ENCODE peak calls at places on chromosomes 4 and X, in eight cellular contexts. U is glutamatergic neuron, Y is fibroblast of the aortic adventitia, A is IMR-90, E is GM20000, P is stomach, S is WTC11, W is keratinocyte. L is an unnamed sample.

GRCh38 chrX:34332336-34332735 is 200.2 kb upstream of the FAM47A start:
- DNase-seq in U (no peak), Y (no peak), A (no peak), E (no peak), P (no peak), S (no peak), W (no peak), L (no peak)

GRCh38 chr4:1011022-1011694 is at the start of gene FGFRL1:
- DNase-seq in U (peak; percentile 75), Y (peak; percentile 77), A (peak; percentile 77), E (peak; percentile 98), P (peak; percentile 96), S (peak; percentile 88), W (no peak), L (peak; percentile 76)

GRCh38 chrX:117325706-117326105 is 790.9 kb downstream of the KLHL13 start:
- DNase-seq in U (no peak), Y (no peak), A (no peak), E (no peak), P (no peak), S (no peak), W (no peak), L (no peak)

GRCh38 chr4:47642985-47643745 is 158.1 kb downstream of the ATP10D start:
- DNase-seq in U (no peak), Y (peak; percentile 6), A (peak; percentile 55), E (no peak), P (no peak), S (no peak), W (no peak), L (no peak)

GRCh38 chr4:183254162-183254561 is 65.9 kb downstream of the CLDN22 start:
- DNase-seq in U (no peak), Y (no peak), A (no peak), E (no peak), P (no peak), S (no peak), W (no peak), L (no peak)

GRCh38 chr4:42965326-42965725 is 72.8 kb downstream of the GRXCR1 start:
- DNase-seq in U (no peak), Y (no peak), A (no peak), E (no peak), P (no peak), S (no peak), W (no peak), L (no peak)

GRCh38 chr4:154877110-154877760 is 96.2 kb downstream of the RBM46 start:
- DNase-seq in U (no peak), Y (peak; percentile 72), A (peak; percentile 32), E (no peak), P (no peak), S (no peak), W (no peak), L (no peak)

GRCh38 chr4:84451546-84451945 is 47.5 kb downstream of the NKX6-1 start:
- DNase-seq in U (no peak), Y (peak; percentile 5), A (no peak), E (no peak), P (no peak), S (no peak), W (no peak), L (no peak)

GRCh38 chr4:161815841-161816240 is 348.0 kb downstream of the FSTL5 start:
- DNase-seq in U (no peak), Y (no peak), A (no peak), E (no peak), P (no peak), S (no peak), W (no peak), L (no peak)

GRCh38 chr4:112266823-112267222 is 18.9 kb downstream of the TIFA start:
- DNase-seq in U (no peak), Y (peak; percentile 65), A (peak; percentile 52), E (no peak), P (no peak), S (no peak), W (no peak), L (no peak)

GRCh38 chr4:113636877-113637276 is 124.7 kb downstream of the CAMK2D start:
- DNase-seq in U (no peak), Y (peak; percentile 81), A (peak; percentile 62), E (no peak), P (no peak), S (no peak), W (peak; percentile 4), L (no peak)

GRCh38 chr4:14726441-14727405 is 275.6 kb upstream of the CPEB2 start:
- DNase-seq in U (no peak), Y (peak; percentile 57), A (peak; percentile 35), E (no peak), P (peak; percentile 59), S (no peak), W (peak; percentile 81), L (no peak)

GRCh38 chr4:111717916-111718315 is 427.3 kb upstream of the FAM241A start:
- DNase-seq in U (no peak), Y (no peak), A (no peak), E (no peak), P (no peak), S (no peak), W (no peak), L (no peak)

GRCh38 chr4:7067147-7067522 is 729 bp downstream of the GRPEL1 start:
- DNase-seq in U (no peak), Y (peak; percentile 16), A (no peak), E (no peak), P (peak; percentile 51), S (no peak), W (no peak), L (peak; percentile 39)

GRCh38 chr4:150251752-150252190 is 173.5 kb downstream of the DCLK2 start:
- DNase-seq in U (peak; percentile 59), Y (peak; percentile 39), A (no peak), E (no peak), P (no peak), S (peak; percentile 34), W (no peak), L (no peak)

GRCh38 chrX:118239471-118239870 is 106.4 kb upstream of the WDR44 start:
- DNase-seq in U (no peak), Y (no peak), A (peak; percentile 61), E (no peak), P (no peak), S (no peak), W (no peak), L (no peak)

GRCh38 chr4:173522160-173522873 is 7.7 kb downstream of the HAND2 start:
- DNase-seq in U (peak; percentile 83), Y (peak; percentile 96), A (peak; percentile 85), E (no peak), P (peak; percentile 55), S (peak; percentile 67), W (no peak), L (no peak)
- TF ChIP-seq CTCF in U (no peak), Y (peak; percentile 40), A (no peak), E (no peak), P (no peak), S (no peak), W (no peak), L (no peak)

GRCh38 chr4:38130884-38131283 is 170.7 kb downstream of the PTTG2 start:
- DNase-seq in U (no peak), Y (no peak), A (no peak), E (no peak), P (no peak), S (no peak), W (no peak), L (no peak)

GRCh38 chr4:38132843-38133662 is 172.9 kb downstream of the PTTG2 start:
- DNase-seq in U (no peak), Y (no peak), A (no peak), E (no peak), P (no peak), S (no peak), W (no peak), L (no peak)

GRCh38 chr4:38129452-38129830 is 169.2 kb downstream of the PTTG2 start:
- DNase-seq in U (no peak), Y (no peak), A (no peak), E (no peak), P (no peak), S (no peak), W (no peak), L (no peak)

GRCh38 chr4:38132140-38132673 is 172.0 kb downstream of the PTTG2 start:
- DNase-seq in U (no peak), Y (peak; percentile 99), A (peak; percentile 99), E (peak; percentile 82), P (no peak), S (no peak), W (peak; percentile 71), L (peak; percentile 63)

GRCh38 chr4:38131371-38132139 is 171.4 kb downstream of the PTTG2 start:
- DNase-seq in U (no peak), Y (peak; percentile 29), A (no peak), E (peak; percentile 51), P (no peak), S (peak; percentile 58), W (no peak), L (peak; percentile 68)
- TF ChIP-seq CTCF in U (no peak), Y (no peak), A (no peak), E (no peak), P (no peak), S (no peak), W (no peak), L (no peak)

GRCh38 chrX:110425222-110425621 is 66.6 kb downstream of the RTL9 start:
- DNase-seq in U (no peak), Y (no peak), A (no peak), E (no peak), P (no peak), S (no peak), W (no peak), L (no peak)
- TF ChIP-seq CTCF in U (no peak), Y (no peak), A (no peak), E (no peak), P (no peak), S (no peak), W (no peak), L (no peak)

GRCh38 chr4:83025563-83025962 is 9.4 kb upstream of the COPS4 start:
- DNase-seq in U (no peak), Y (no peak), A (no peak), E (no peak), P (no peak), S (no peak), W (no peak), L (no peak)

GRCh38 chr4:83024233-83024632 is 10.8 kb upstream of the COPS4 start:
- DNase-seq in U (no peak), Y (no peak), A (no peak), E (no peak), P (no peak), S (no peak), W (no peak), L (no peak)

GRCh38 chr4:83019794-83020497 is 9.3 kb upstream of the LIN54 start:
- DNase-seq in U (no peak), Y (no peak), A (no peak), E (no peak), P (no peak), S (no peak), W (no peak), L (no peak)

DNA sequence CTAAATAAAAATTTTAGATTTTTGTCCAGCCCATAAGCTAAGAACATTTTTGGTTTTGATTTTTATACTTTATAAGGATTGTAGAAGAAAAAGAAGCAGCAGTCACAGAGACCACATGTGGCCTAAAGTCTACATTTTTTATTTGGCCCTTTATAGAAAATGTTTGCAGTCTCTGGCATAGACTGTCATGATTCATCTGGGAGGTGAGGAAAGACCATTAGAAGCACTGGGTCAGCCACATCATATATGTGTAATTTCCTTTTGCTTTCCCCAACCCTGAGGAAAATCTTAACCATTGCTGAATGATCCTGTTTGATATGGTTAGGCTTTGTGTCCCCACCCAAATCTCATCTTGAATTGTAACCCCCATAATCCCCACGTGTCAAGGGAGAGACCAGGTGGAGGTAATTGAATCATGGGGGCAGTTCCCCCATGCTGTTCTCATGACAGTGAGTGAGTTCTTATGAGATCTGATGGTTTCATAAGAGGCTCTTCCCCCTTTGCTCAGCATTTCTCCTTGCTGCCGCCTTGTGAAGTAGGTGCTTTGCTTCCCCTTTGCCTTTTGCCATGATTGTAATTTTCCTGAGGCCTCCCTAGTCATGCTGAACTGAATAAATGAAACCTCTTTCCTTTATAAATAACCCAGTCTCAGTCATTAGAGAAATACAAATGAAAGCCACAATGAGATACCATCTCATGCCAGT is 12.1 kb upstream of the COPS4 start:
- DNase-seq in U (no peak), Y (peak; percentile 65), A (peak; percentile 76), E (no peak), P (no peak), S (no peak), W (no peak), L (no peak)
- TF ChIP-seq CTCF in U (no peak), Y (no peak), A (no peak), E (no peak), P (no peak), S (no peak), W (no peak), L (no peak)